ENCODE peak calls at places on chromosome 4, in seven cellular contexts. U is BE2C, F is Calu3, J is amniotic stem cell, H is ecto neural progenitor cell, B is EL, E is HT1080. Z is an unnamed sample.

GRCh38 chr4:145061325-145061920 is 36.6 kb downstream of the ANAPC10 start:
- DNase-seq in H (no peak), E (peak), B (peak), J (peak), F (no peak), U (no peak), Z (no peak)

GRCh38 chr4:997375-998071 is 4.3 kb upstream of the SLC26A1 start:
- DNase-seq in U (peak), F (no peak), H (no peak), J (no peak), B (no peak), E (no peak), Z (no peak)

GRCh38 chr4:98261291-98262271 is at the start of gene RAP1GDS1:
- DNase-seq in F (peak), J (peak), U (peak), E (peak), H (no peak), B (peak), Z (peak)

GRCh38 chr4:174256277-174256713 is 27.2 kb downstream of the FBXO8 start:
- DNase-seq in J (peak), F (no peak), B (peak), U (no peak), H (no peak), E (no peak), Z (no peak)

GRCh38 chr4:101981756-101982155 is 191.2 kb downstream of the BANK1 start:
- DNase-seq in F (peak), B (no peak), H (no peak), J (no peak), E (no peak), U (no peak), Z (peak)

GRCh38 chr4:109837014-109837413 is 9.2 kb downstream of the RRH start:
- DNase-seq in E (no peak), J (no peak), F (no peak), B (no peak), H (no peak), U (no peak), Z (no peak)

GRCh38 chr4:85498068-85498733 is 23.3 kb downstream of the ARHGAP24 start:
- DNase-seq in U (no peak), B (peak), E (peak), J (no peak), H (no peak), F (peak), Z (peak)

GRCh38 chr4:176775326-176775725 is 17.4 kb downstream of the VEGFC start:
- DNase-seq in F (no peak), J (no peak), E (no peak), U (no peak), B (no peak), H (no peak), Z (no peak)

GRCh38 chr4:127498366-127498765 is 134.4 kb upstream of the INTU start:
- DNase-seq in B (no peak), F (no peak), J (no peak), E (no peak), U (no peak), H (no peak), Z (no peak)

GRCh38 chr4:6740347-6740746 is 24.4 kb downstream of the BLOC1S4 start:
- DNase-seq in E (no peak), U (no peak), J (no peak), H (no peak), F (no peak), B (no peak), Z (no peak)

GRCh38 chr4:139734201-139734874 is 68.7 kb downstream of the MGST2 start:
- DNase-seq in J (no peak), F (no peak), E (no peak), U (no peak), B (peak), H (no peak), Z (peak)

GRCh38 chr4:113673450-113673849 is 88.1 kb downstream of the CAMK2D start:
- DNase-seq in B (peak), H (peak), U (peak), J (no peak), F (peak), E (peak), Z (no peak)

GRCh38 chr4:158442736-158443135 is 78.9 kb upstream of the RXFP1 start:
- DNase-seq in J (no peak), E (no peak), U (no peak), B (no peak), H (no peak), F (no peak), Z (no peak)

GRCh38 chr4:24413311-24413784 is 171.0 kb downstream of the DHX15 start:
- DNase-seq in E (no peak), H (peak), B (no peak), U (no peak), J (no peak), F (no peak), Z (no peak)

GRCh38 chr4:8846046-8846720 is 25.5 kb downstream of the HMX1 start:
- DNase-seq in H (peak), E (no peak), J (no peak), U (no peak), F (no peak), B (no peak), Z (no peak)

GRCh38 chr4:188110741-188111458 is 1.5 kb upstream of the TRIML2 start:
- DNase-seq in U (no peak), J (no peak), E (no peak), H (no peak), F (no peak), B (peak), Z (no peak)

GRCh38 chr4:84126061-84126787 is 372.9 kb downstream of the NKX6-1 start:
- DNase-seq in U (peak), F (no peak), E (no peak), J (no peak), B (no peak), H (no peak), Z (no peak)

GRCh38 chr4:176400816-176401461 is 81.2 kb downstream of the SPCS3 start:
- DNase-seq in J (no peak), B (peak), F (no peak), H (no peak), U (no peak), E (peak), Z (no peak)

GRCh38 chr4:159197260-159197884 is 94.5 kb downstream of the RAPGEF2 start:
- DNase-seq in F (no peak), J (no peak), B (no peak), E (no peak), H (no peak), U (no peak), Z (no peak)

Z was measured in trophoblast cell.